ENCODE peak calls at places on chromosomes 4 and X, in ten cellular contexts. One of them, this sample, is unnamed. For H3K4me1, the result is how much of the 10 kb centered on the place peaks cover.

GRCh38 chr4:147984065-147984777 is 252.3 kb downstream of the ARHGAP10 start:
- DNase-seq in OCI-LY7: peak
- DNase-seq in mesendoderm: peak
- DNase-seq in IMR-90: peak
- DNase-seq in endothelial cell of umbilical vein: peak
- DNase-seq in PC-9: no peak
- DNase-seq in fibroblast of lung: peak
- DNase-seq in hepatocyte: peak
- DNase-seq in GM23248: peak
- DNase-seq in A549: peak
- DNase-seq in this sample: peak

GRCh38 chrX:95823796-95824195 is 860.8 kb upstream of the DIAPH2 start:
- DNase-seq in OCI-LY7: no peak
- DNase-seq in mesendoderm: no peak
- DNase-seq in IMR-90: no peak
- DNase-seq in endothelial cell of umbilical vein: peak
- DNase-seq in PC-9: no peak
- DNase-seq in fibroblast of lung: no peak
- DNase-seq in hepatocyte: no peak
- DNase-seq in GM23248: no peak
- DNase-seq in A549: no peak
- DNase-seq in this sample: no peak

GRCh38 chr4:150217804-150218203 is 139.6 kb downstream of the DCLK2 start:
- DNase-seq in OCI-LY7: no peak
- DNase-seq in mesendoderm: no peak
- DNase-seq in IMR-90: no peak
- DNase-seq in endothelial cell of umbilical vein: no peak
- DNase-seq in PC-9: no peak
- DNase-seq in fibroblast of lung: no peak
- DNase-seq in hepatocyte: no peak
- DNase-seq in GM23248: no peak
- DNase-seq in A549: no peak
- DNase-seq in this sample: no peak

GRCh38 chr4:118032691-118033090 is 1.6 kb upstream of the NDST3 start:
- DNase-seq in OCI-LY7: no peak
- DNase-seq in mesendoderm: peak
- DNase-seq in IMR-90: peak
- DNase-seq in endothelial cell of umbilical vein: peak
- DNase-seq in PC-9: peak
- DNase-seq in fibroblast of lung: peak
- DNase-seq in hepatocyte: peak
- DNase-seq in GM23248: no peak
- DNase-seq in A549: peak
- DNase-seq in this sample: peak

GRCh38 chr4:37953620-37954325 is 6.4 kb upstream of the PTTG2 start:
- DNase-seq in OCI-LY7: no peak
- DNase-seq in mesendoderm: peak
- DNase-seq in IMR-90: peak
- DNase-seq in endothelial cell of umbilical vein: no peak
- DNase-seq in PC-9: no peak
- DNase-seq in fibroblast of lung: peak
- DNase-seq in hepatocyte: no peak
- DNase-seq in GM23248: no peak
- DNase-seq in A549: peak
- DNase-seq in this sample: no peak

GRCh38 chr4:123411976-123412589 is 15.5 kb downstream of the SPRY1 start:
- DNase-seq in OCI-LY7: peak
- DNase-seq in mesendoderm: no peak
- DNase-seq in IMR-90: no peak
- DNase-seq in endothelial cell of umbilical vein: no peak
- DNase-seq in PC-9: no peak
- DNase-seq in fibroblast of lung: no peak
- DNase-seq in hepatocyte: no peak
- DNase-seq in GM23248: peak
- DNase-seq in A549: no peak
- DNase-seq in this sample: no peak

GRCh38 chr4:10336471-10336870 is 120.8 kb downstream of the ZNF518B start:
- DNase-seq in OCI-LY7: no peak
- DNase-seq in mesendoderm: peak
- DNase-seq in IMR-90: no peak
- DNase-seq in endothelial cell of umbilical vein: no peak
- DNase-seq in PC-9: no peak
- DNase-seq in fibroblast of lung: no peak
- DNase-seq in hepatocyte: no peak
- DNase-seq in GM23248: peak
- DNase-seq in A549: no peak
- DNase-seq in this sample: peak

GRCh38 chr4:138893991-138894390 is 121.6 kb upstream of the NOCT start:
- DNase-seq in OCI-LY7: no peak
- DNase-seq in mesendoderm: no peak
- DNase-seq in IMR-90: no peak
- DNase-seq in endothelial cell of umbilical vein: no peak
- DNase-seq in PC-9: no peak
- DNase-seq in fibroblast of lung: no peak
- DNase-seq in hepatocyte: no peak
- DNase-seq in GM23248: no peak
- DNase-seq in A549: no peak
- DNase-seq in this sample: peak

GRCh38 chr4:52106701-52107100 is 55.6 kb downstream of the SPATA18 start:
- DNase-seq in OCI-LY7: no peak
- DNase-seq in mesendoderm: no peak
- DNase-seq in IMR-90: no peak
- DNase-seq in endothelial cell of umbilical vein: no peak
- DNase-seq in PC-9: no peak
- DNase-seq in fibroblast of lung: peak
- DNase-seq in hepatocyte: peak
- DNase-seq in GM23248: peak
- DNase-seq in A549: no peak
- DNase-seq in this sample: no peak

GRCh38 chr4:82965763-82966162 is 44.9 kb downstream of the LIN54 start:
- DNase-seq in OCI-LY7: no peak
- DNase-seq in mesendoderm: no peak
- DNase-seq in IMR-90: no peak
- DNase-seq in endothelial cell of umbilical vein: no peak
- DNase-seq in PC-9: no peak
- DNase-seq in fibroblast of lung: no peak
- DNase-seq in hepatocyte: no peak
- DNase-seq in GM23248: no peak
- DNase-seq in A549: no peak
- DNase-seq in this sample: no peak

GRCh38 chrX:82676386-82676785 is 831.7 kb upstream of the POU3F4 start:
- DNase-seq in OCI-LY7: peak
- DNase-seq in mesendoderm: no peak
- DNase-seq in IMR-90: no peak
- DNase-seq in endothelial cell of umbilical vein: no peak
- DNase-seq in PC-9: no peak
- DNase-seq in fibroblast of lung: peak
- DNase-seq in hepatocyte: no peak
- DNase-seq in GM23248: peak
- DNase-seq in A549: peak
- DNase-seq in this sample: no peak

GRCh38 chr4:102878901-102879300 is 10.1 kb downstream of the CISD2 start:
- DNase-seq in OCI-LY7: no peak
- DNase-seq in mesendoderm: peak
- DNase-seq in IMR-90: no peak
- DNase-seq in endothelial cell of umbilical vein: no peak
- DNase-seq in PC-9: no peak
- DNase-seq in fibroblast of lung: no peak
- DNase-seq in hepatocyte: no peak
- DNase-seq in GM23248: no peak
- DNase-seq in A549: no peak
- DNase-seq in this sample: no peak

DNA sequence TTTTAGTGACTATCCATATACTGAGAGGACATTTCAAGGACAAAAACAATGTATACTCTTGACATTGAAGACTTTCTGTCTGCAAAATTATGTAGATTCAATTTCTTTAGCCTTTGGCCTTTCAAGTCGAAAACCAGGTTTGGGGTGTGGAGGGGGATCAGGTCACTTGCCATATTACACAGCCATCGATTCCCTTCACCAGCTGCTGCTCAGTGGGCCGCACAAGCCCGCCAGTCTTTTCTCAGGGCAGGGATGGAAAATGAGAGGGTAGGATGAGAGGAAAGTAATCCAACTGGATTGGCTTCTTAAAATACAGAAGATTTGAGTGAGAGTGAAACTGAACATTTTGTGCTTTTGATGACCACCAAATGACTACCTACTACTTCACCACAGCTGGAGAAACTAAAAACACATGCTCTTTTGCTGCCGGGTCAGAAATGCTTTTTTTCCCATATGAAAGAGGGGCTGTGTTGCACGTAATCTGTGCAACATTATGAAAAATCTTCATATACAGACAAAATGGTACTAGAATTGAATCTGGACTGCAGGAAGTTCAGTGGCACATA is 51.4 kb downstream of the FHL1 start:
- DNase-seq in OCI-LY7: no peak
- DNase-seq in mesendoderm: no peak
- DNase-seq in IMR-90: no peak
- DNase-seq in endothelial cell of umbilical vein: no peak
- DNase-seq in PC-9: no peak
- DNase-seq in fibroblast of lung: no peak
- DNase-seq in hepatocyte: no peak
- DNase-seq in GM23248: no peak
- DNase-seq in A549: no peak
- DNase-seq in this sample: no peak
- H3K4me1 ChIP-seq in OCI-LY7: under half
- H3K4me1 ChIP-seq in mesendoderm: under half
- H3K4me1 ChIP-seq in IMR-90: under half
- H3K4me1 ChIP-seq in endothelial cell of umbilical vein: under half
- H3K4me1 ChIP-seq in PC-9: under half
- H3K4me1 ChIP-seq in fibroblast of lung: under half
- H3K4me1 ChIP-seq in hepatocyte: under half
- H3K4me1 ChIP-seq in GM23248: under half
- H3K4me1 ChIP-seq in A549: under half
- H3K4me1 ChIP-seq in this sample: under half

GRCh38 chr4:109389367-109390118 is 44.1 kb upstream of the SEC24B start:
- DNase-seq in OCI-LY7: peak
- DNase-seq in mesendoderm: peak
- DNase-seq in IMR-90: no peak
- DNase-seq in endothelial cell of umbilical vein: no peak
- DNase-seq in PC-9: no peak
- DNase-seq in fibroblast of lung: no peak
- DNase-seq in hepatocyte: peak
- DNase-seq in GM23248: no peak
- DNase-seq in A549: no peak
- DNase-seq in this sample: no peak

GRCh38 chr4:109390369-109390768 is 43.2 kb upstream of the SEC24B start:
- DNase-seq in OCI-LY7: no peak
- DNase-seq in mesendoderm: no peak
- DNase-seq in IMR-90: no peak
- DNase-seq in endothelial cell of umbilical vein: no peak
- DNase-seq in PC-9: no peak
- DNase-seq in fibroblast of lung: no peak
- DNase-seq in hepatocyte: no peak
- DNase-seq in GM23248: no peak
- DNase-seq in A549: no peak
- DNase-seq in this sample: no peak

GRCh38 chr4:109383823-109384222 is 49.8 kb upstream of the SEC24B start:
- DNase-seq in OCI-LY7: peak
- DNase-seq in mesendoderm: no peak
- DNase-seq in IMR-90: no peak
- DNase-seq in endothelial cell of umbilical vein: no peak
- DNase-seq in PC-9: no peak
- DNase-seq in fibroblast of lung: no peak
- DNase-seq in hepatocyte: no peak
- DNase-seq in GM23248: no peak
- DNase-seq in A549: no peak
- DNase-seq in this sample: no peak

DNA sequence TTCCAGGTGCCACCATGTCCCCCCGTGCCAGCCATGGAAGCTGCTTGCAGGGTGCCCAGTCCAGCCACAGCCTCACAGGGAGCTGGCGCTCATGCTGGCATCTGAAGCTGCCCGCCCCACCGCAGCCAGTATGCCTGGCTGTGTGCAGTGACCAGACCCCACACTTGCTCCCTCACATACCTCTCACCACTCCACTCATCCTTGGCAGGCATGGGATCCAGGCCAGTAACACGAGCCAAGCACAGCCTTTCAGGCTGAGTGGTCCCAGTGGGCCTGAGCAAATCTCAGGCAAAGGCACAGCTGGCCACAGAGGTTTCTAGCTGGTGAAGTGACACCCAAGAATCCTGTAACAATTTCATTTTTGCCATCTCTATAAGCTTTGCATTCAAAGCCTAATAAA is 48.4 kb upstream of the SEC24B start:
- DNase-seq in OCI-LY7: no peak
- DNase-seq in mesendoderm: no peak
- DNase-seq in IMR-90: no peak
- DNase-seq in endothelial cell of umbilical vein: no peak
- DNase-seq in PC-9: no peak
- DNase-seq in fibroblast of lung: no peak
- DNase-seq in hepatocyte: no peak
- DNase-seq in GM23248: no peak
- DNase-seq in A549: no peak
- DNase-seq in this sample: no peak
- H3K4me2 ChIP-seq in OCI-LY7: no peak
- H3K4me2 ChIP-seq in mesendoderm: no peak
- H3K4me2 ChIP-seq in IMR-90: no peak
- H3K4me2 ChIP-seq in endothelial cell of umbilical vein: no peak
- H3K4me2 ChIP-seq in PC-9: no peak
- H3K4me2 ChIP-seq in fibroblast of lung: no peak
- H3K4me2 ChIP-seq in hepatocyte: no peak
- H3K4me2 ChIP-seq in GM23248: no peak
- H3K4me2 ChIP-seq in A549: no peak
- H3K4me2 ChIP-seq in this sample: no peak

GRCh38 chr4:184348311-184349233 is 125.8 kb downstream of the IRF2 start:
- DNase-seq in OCI-LY7: peak
- DNase-seq in mesendoderm: peak
- DNase-seq in IMR-90: peak
- DNase-seq in endothelial cell of umbilical vein: no peak
- DNase-seq in PC-9: no peak
- DNase-seq in fibroblast of lung: peak
- DNase-seq in hepatocyte: peak
- DNase-seq in GM23248: no peak
- DNase-seq in A549: peak
- DNase-seq in this sample: no peak
- H3K4me1 ChIP-seq in OCI-LY7: half or more
- H3K4me1 ChIP-seq in mesendoderm: under half
- H3K4me1 ChIP-seq in IMR-90: under half
- H3K4me1 ChIP-seq in endothelial cell of umbilical vein: under half
- H3K4me1 ChIP-seq in PC-9: under half
- H3K4me1 ChIP-seq in fibroblast of lung: under half
- H3K4me1 ChIP-seq in hepatocyte: under half
- H3K4me1 ChIP-seq in GM23248: under half
- H3K4me1 ChIP-seq in A549: under half
- H3K4me1 ChIP-seq in this sample: under half

GRCh38 chr4:114998316-114998715 is 115.1 kb downstream of the NDST4 start:
- DNase-seq in OCI-LY7: no peak
- DNase-seq in mesendoderm: no peak
- DNase-seq in IMR-90: no peak
- DNase-seq in endothelial cell of umbilical vein: no peak
- DNase-seq in PC-9: no peak
- DNase-seq in fibroblast of lung: no peak
- DNase-seq in hepatocyte: no peak
- DNase-seq in GM23248: peak
- DNase-seq in A549: no peak
- DNase-seq in this sample: no peak

DNA sequence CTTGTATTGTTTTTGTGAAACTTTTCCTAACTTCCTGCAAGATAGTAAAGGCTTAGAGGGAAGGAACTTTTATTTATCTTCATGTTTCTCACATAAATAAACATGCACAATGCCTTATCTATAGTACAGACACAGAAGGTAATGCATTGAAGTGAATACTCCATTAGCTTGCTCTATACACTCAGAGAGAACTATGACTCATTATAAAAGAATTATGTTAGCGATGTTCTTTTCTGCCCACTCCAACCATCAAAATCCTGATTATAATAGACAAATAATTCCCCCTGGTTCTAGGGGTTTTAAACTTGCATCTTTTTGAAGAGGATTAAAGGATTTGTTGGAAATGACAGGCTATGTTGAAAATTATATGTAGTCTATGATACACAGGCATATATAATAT is 115.8 kb downstream of the NDST4 start:
- DNase-seq in OCI-LY7: no peak
- DNase-seq in mesendoderm: no peak
- DNase-seq in IMR-90: no peak
- DNase-seq in endothelial cell of umbilical vein: no peak
- DNase-seq in PC-9: no peak
- DNase-seq in fibroblast of lung: peak
- DNase-seq in hepatocyte: no peak
- DNase-seq in GM23248: peak
- DNase-seq in A549: no peak
- DNase-seq in this sample: no peak
- H3K4me2 ChIP-seq in OCI-LY7: no peak
- H3K4me2 ChIP-seq in mesendoderm: no peak
- H3K4me2 ChIP-seq in IMR-90: no peak
- H3K4me2 ChIP-seq in endothelial cell of umbilical vein: no peak
- H3K4me2 ChIP-seq in PC-9: no peak
- H3K4me2 ChIP-seq in fibroblast of lung: no peak
- H3K4me2 ChIP-seq in hepatocyte: no peak
- H3K4me2 ChIP-seq in GM23248: peak
- H3K4me2 ChIP-seq in A549: no peak
- H3K4me2 ChIP-seq in this sample: no peak